ENCODE peak calls at places on chromosome 9, in six cellular contexts. W is SJCRH30, O is activated T-cell treated with anti-CD3 and anti-CD28 coated beads for 48 hours, K is PC-9, R is AG08396, X is T-helper 2 cell. G is an unnamed sample.

GRCh38 chr9:17131494-17131893 is 3.3 kb upstream of the CNTLN start:
- DNase-seq in W (no peak), O (no peak), K (no peak), R (no peak), X (no peak), G (no peak)

GRCh38 chr9:137052998-137053943 is 590 bp downstream of the ENTPD2 start:
- DNase-seq in W (no peak), O (no peak), K (no peak), R (no peak), X (no peak), G (no peak)

GRCh38 chr9:119298076-119298853 is 71.0 kb downstream of the BRINP1 start:
- DNase-seq in W (no peak), O (no peak), K (no peak), R (no peak), X (no peak), G (no peak)

GRCh38 chr9:120261419-120261818 is 318.5 kb downstream of the CDK5RAP2 start:
- DNase-seq in W (no peak), O (no peak), K (no peak), R (no peak), X (no peak), G (no peak)

GRCh38 chr9:12785251-12785880 is 10.5 kb downstream of the LURAP1L start:
- DNase-seq in W (no peak), O (no peak), K (peak), R (no peak), X (no peak), G (no peak)

GRCh38 chr9:116095403-116095802 is 58.2 kb upstream of the PAPPA start:
- DNase-seq in W (no peak), O (no peak), K (no peak), R (no peak), X (no peak), G (no peak)

GRCh38 chr9:37676411-37676830 is 25.7 kb downstream of the FRMPD1 start:
- DNase-seq in W (peak), O (no peak), K (no peak), R (no peak), X (no peak), G (no peak)

GRCh38 chr9:26656003-26656940 is 236.3 kb downstream of the CAAP1 start:
- DNase-seq in W (peak), O (no peak), K (peak), R (peak), X (no peak), G (no peak)

GRCh38 chr9:86185872-86186271 is 73.6 kb downstream of the C9orf153 start:
- DNase-seq in W (no peak), O (no peak), K (peak), R (no peak), X (no peak), G (no peak)

GRCh38 chr9:128637656-128638055 is 19.0 kb downstream of the DYNC2I2 start:
- DNase-seq in W (peak), O (no peak), K (no peak), R (no peak), X (no peak), G (no peak)

GRCh38 chr9:137988051-137988450 is 110.5 kb downstream of the CACNA1B start:
- DNase-seq in W (no peak), O (no peak), K (no peak), R (no peak), X (no peak), G (no peak)

G was measured in stimulated activated naive CD4-positive, alpha-beta T cell.